ENCODE peak calls at places on chromosomes 11 and 22, in six cellular contexts. C, X, E, G, M and I are unnamed samples.

GRCh38 chr11:3049430-3050243 is 7.6 kb downstream of the CARS1 start:
- DNase-seq in M (peak), C (peak), E (no peak), G (peak), X (no peak), I (peak)

GRCh38 chr11:73312806-73313403 is 4.8 kb downstream of the ARHGEF17 start:
- DNase-seq in M (no peak), G (no peak), X (no peak), E (no peak), C (peak), I (no peak)

GRCh38 chr11:6757373-6757967 is 14.3 kb downstream of the OR2AG2 start:
- DNase-seq in C (peak), G (peak), M (peak), X (peak), E (peak), I (no peak)

GRCh38 chr11:111426615-111427014 is 47.5 kb upstream of the POU2AF1 start:
- DNase-seq in E (no peak), X (no peak), C (no peak), G (no peak), M (no peak), I (no peak)

GRCh38 chr11:47502767-47503166 is 50.2 kb downstream of the CELF1 start:
- DNase-seq in C (no peak), E (no peak), X (no peak), G (no peak), M (no peak), I (no peak)

GRCh38 chr22:30370681-30371080 is 13.9 kb downstream of the CCDC157 start:
- DNase-seq in C (no peak), G (no peak), M (no peak), X (no peak), E (no peak), I (no peak)

GRCh38 chr11:587546-587945 is 11.3 kb downstream of the PHRF1 start:
- DNase-seq in G (no peak), X (no peak), C (no peak), E (no peak), M (no peak), I (no peak)

GRCh38 chr11:69301491-69302401 is 7.8 kb downstream of the MYEOV start:
- DNase-seq in G (no peak), M (no peak), E (peak), X (no peak), C (peak), I (no peak)

GRCh38 chr11:20158597-20159257 is 1.5 kb downstream of the DBX1 start:
- DNase-seq in E (peak), X (peak), G (peak), C (peak), M (peak), I (no peak)

GRCh38 chr11:91459840-91460239 is 764.8 kb upstream of the FAT3 start:
- DNase-seq in G (no peak), M (no peak), X (no peak), C (no peak), E (no peak), I (no peak)

GRCh38 chr22:47902646-47903180 is 1140.3 kb downstream of the TBC1D22A start:
- DNase-seq in X (no peak), M (no peak), E (no peak), G (no peak), C (no peak), I (no peak)

GRCh38 chr11:60363542-60364525 is 14.5 kb upstream of the MS4A7 start:
- DNase-seq in G (peak), C (peak), X (peak), M (peak), E (peak), I (no peak)

GRCh38 chr11:111944651-111945051 is 7.5 kb downstream of the DIXDC1 start:
- DNase-seq in G (peak), M (no peak), E (no peak), C (peak), X (no peak), I (no peak)

GRCh38 chr11:35488117-35488516 is 37.3 kb downstream of the PAMR1 start:
- DNase-seq in E (no peak), M (no peak), X (no peak), G (peak), C (no peak), I (no peak)

GRCh38 chr11:111736621-111737055 is 29.6 kb downstream of the PPP2R1B start:
- DNase-seq in C (no peak), M (no peak), G (no peak), E (no peak), X (no peak), I (no peak)

GRCh38 chr11:126115253-126115540 is 52.5 kb upstream of the CDON start:
- DNase-seq in X (peak), E (no peak), M (peak), C (no peak), G (peak), I (no peak)

GRCh38 chr11:73194593-73194992 is 23.5 kb upstream of the P2RY2 start:
- DNase-seq in M (no peak), X (peak), G (no peak), E (no peak), C (no peak), I (no peak)

GRCh38 chr11:2944953-2945756 is 15.9 kb upstream of the PHLDA2 start:
- DNase-seq in C (peak), G (peak), M (peak), E (no peak), X (peak), I (peak)

GRCh38 chr11:60978546-60979380 is 7.3 kb downstream of the CD6 start:
- DNase-seq in X (no peak), E (no peak), M (no peak), G (no peak), C (no peak), I (no peak)

GRCh38 chr22:41919357-41920224 is 4.7 kb upstream of the SHISA8 start:
- DNase-seq in G (peak), E (no peak), X (no peak), M (peak), C (peak), I (no peak)

GRCh38 chr11:96465537-96465936 is 75.7 kb downstream of the JRKL start:
- DNase-seq in M (peak), X (no peak), G (no peak), C (no peak), E (no peak), I (no peak)

GRCh38 chr11:28701760-28702449 is 593.7 kb downstream of the METTL15 start:
- DNase-seq in X (no peak), E (no peak), G (peak), M (no peak), C (peak), I (no peak)

GRCh38 chr22:23077627-23078461 is 7.5 kb downstream of the GNAZ start:
- DNase-seq in M (no peak), C (no peak), G (no peak), X (no peak), E (peak), I (no peak)

GRCh38 chr11:73542175-73542574 is 55.7 kb downstream of the FAM168A start:
- DNase-seq in X (no peak), M (no peak), C (no peak), E (no peak), G (peak), I (no peak)

GRCh38 chr11:6474806-6475500 is 1.2 kb upstream of the TRIM3 start:
- DNase-seq in C (no peak), M (no peak), G (no peak), E (no peak), X (no peak), I (no peak)

GRCh38 chr11:133058501-133058900 is 473.8 kb downstream of the OPCML start:
- DNase-seq in X (no peak), G (no peak), E (no peak), M (no peak), C (no peak), I (no peak)
- TF ChIP-seq CTCF in X (no peak), G (no peak), E (no peak), M (no peak), C (no peak), I (no peak)

DNA sequence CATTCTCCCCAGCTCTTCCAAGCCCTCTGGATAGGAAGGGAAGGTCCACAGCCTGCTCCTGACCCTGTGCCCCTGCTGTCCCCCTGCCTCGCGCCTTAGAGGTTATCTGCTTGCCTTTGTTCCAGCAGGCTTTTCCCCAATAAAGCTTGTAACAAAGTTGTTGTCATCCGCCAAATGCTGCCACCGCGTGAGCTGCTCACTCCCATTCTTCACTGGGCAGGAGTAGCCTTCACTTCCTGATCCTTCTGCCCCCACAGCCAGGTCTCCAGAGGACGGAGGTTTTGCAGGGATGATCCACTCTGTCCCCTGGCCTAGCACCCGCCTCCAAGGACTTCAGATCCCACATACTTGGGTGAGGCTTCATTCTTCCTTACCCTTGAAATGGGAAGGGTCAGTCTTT is 94.0 kb upstream of the RASSF10 start:
- DNase-seq in E (no peak), G (no peak), X (no peak), M (no peak), C (no peak), I (no peak)
- H3K4me3 ChIP-seq in E (no peak), G (no peak), X (no peak), M (no peak), C (no peak), I (no peak)

GRCh38 chr11:120243221-120243620 is 3.3 kb downstream of the POU2F3 start:
- DNase-seq in E (no peak), G (no peak), C (no peak), X (no peak), M (no peak), I (no peak)

GRCh38 chr11:120238968-120239620 is 846 bp upstream of the POU2F3 start:
- DNase-seq in M (no peak), C (no peak), G (no peak), E (no peak), X (no peak), I (no peak)

GRCh38 chr11:120240866-120241265 is 926 bp downstream of the POU2F3 start:
- DNase-seq in X (no peak), M (no peak), G (no peak), E (no peak), C (no peak), I (no peak)

GRCh38 chr11:120241277-120241676 is 1.3 kb downstream of the POU2F3 start:
- DNase-seq in G (no peak), X (no peak), C (no peak), E (no peak), M (no peak), I (no peak)

DNA sequence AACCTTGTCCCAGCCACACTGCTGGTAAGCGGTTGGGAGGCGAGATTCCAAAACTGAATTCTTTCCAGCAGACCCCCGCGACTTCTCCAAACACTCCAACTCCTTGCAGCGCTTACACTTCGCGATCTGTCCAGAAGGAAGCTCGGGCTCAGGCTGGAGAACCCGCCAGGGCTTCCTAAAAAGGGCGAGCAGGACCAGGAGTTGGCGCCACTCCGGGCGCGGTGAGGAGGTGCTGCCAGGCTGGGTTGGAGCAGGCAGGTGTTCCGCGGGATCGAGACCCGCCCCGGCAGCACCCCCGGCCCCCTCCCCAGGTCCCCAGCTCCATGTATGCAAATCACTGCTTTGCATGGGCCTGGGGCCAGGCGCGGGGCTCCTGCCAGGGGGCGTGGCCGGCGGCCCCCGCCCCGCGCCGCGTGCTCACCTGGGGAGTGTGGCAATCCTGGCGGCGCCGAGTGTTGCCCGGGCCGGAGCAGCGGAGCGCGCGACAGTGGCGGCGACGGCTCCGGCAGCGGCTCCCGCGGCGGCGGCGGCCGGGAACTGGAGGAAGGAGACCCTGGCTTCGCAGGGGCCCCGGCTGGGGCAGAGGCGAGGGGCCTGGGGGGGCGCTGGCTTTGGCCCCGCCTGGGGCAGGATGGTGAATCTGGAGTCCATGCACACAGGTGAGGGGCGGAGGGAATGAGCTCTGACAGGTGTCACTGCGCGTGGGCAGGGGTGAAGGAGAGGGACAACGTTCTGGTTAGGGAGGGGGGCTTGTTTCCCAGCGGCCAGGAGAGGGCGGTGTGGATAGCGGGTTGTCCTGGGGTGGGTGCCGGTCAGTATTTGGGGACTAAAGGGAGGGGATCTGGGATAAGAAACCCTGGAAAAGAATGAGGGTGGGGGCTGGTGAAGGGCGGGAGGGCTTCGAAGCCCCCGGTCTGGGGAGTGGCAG is at the start of gene POU2F3:
- DNase-seq in M (no peak), X (no peak), G (no peak), E (no peak), C (no peak), I (no peak)
- TF ChIP-seq CTCF in M (no peak), X (no peak), G (no peak), E (peak), C (peak), I (no peak)

DNA sequence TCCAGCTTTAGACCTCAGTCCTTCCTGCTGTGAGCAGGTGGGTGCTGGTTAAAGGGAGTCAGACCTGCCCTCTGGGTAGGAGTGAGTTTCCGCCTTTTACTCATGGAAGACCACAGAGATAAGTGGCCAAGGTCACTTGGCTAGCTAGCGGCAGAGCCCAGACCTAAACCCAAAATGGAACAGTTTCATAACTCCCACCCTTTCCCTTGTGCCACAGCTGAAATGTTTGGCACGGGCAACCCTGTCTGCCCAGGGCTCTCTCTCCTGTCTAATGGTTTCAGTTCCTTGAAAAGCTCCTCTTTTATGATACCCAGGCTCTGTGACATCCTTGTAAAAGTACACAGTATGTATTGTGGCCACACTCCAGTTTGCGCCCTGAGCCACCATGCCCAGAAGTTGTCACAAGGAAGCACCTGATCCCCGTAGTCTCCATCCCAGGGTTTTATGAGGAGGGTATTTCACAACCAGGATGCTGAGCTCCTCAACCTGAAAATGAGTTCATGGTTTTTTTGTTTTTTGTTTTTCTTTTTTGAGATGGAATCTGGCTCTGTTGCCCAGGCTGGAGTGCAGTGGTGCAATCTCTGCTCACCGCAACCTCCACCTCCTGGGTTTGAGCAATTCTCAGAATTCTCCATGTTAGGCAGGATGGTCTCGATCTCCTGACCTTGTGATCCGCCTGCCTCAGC is 5.1 kb downstream of the MB start:
- DNase-seq in E (no peak), G (no peak), M (no peak), C (no peak), X (no peak), I (no peak)
- H3K4me3 ChIP-seq in E (peak), G (no peak), M (peak), C (no peak), X (no peak), I (no peak)

DNA sequence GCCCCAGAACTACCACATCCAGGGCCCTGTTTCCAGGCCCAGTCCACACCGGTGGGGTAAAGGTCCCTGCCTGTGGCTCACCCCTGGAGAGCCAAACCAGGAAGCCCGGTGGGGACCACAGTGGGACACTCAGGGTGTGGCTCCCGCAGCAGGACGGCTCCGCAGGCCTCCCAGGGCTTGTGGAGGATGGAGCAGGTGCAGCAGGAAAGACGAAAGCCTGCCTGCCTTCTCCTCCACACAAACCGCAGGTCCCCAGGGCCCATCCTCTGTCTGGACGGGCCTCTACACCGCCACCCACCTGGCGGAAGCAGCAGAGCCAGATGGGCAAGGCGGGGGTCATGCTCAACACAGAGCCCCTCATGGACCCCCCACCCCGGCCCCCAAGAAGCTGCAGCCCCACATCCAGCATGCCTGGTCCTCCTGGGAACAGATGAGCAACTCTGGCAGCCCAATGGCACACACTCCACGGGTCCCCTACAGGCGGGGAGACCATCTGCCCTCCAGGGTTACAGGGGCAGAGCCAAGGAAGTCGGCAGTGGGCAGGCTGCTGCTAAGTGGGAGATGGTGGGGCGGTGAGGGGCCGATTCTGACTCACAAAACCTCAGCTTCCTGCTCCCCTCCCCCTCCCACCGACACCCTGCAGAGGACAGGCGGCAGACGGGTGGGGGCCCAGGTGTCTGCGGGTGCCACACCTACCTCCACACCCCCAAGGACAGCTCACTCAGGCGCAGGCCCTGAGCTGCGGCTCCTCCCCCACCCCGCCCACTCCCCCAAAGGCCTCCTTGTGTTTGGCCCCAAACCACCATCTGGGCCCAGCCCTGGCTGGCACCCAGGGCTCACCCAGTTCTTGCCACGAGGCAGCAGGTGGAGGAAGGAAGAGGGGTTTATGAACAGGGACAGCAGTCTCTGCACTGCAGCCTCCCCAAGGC is 5.2 kb downstream of the SBF1 start:
- DNase-seq in M (no peak), X (no peak), E (no peak), G (peak), C (peak), I (no peak)
- TF ChIP-seq CTCF in M (no peak), X (no peak), E (no peak), G (no peak), C (no peak), I (no peak)